ENCODE peak calls at places on chromosomes 13 and 19, in eight cellular contexts. Y is neural progenitor cell, B is GM23338, H is testis, A is Peyer's patch, Q is colonic mucosa, U is heart left ventricle, T is ascending aorta. M is an unnamed sample.
A peak's percentile ranks its signal among the peaks of the same experiment; 100 is the strongest.

GRCh38 chr13:28659611-28659970 is 661 bp downstream of the POMP start:
- DNase-seq in Y (no peak), B (no peak), H (no peak), A (no peak), Q (no peak), U (no peak), T (no peak), M (no peak)

GRCh38 chr19:46821512-46822359 is 28.9 kb downstream of the AP2S1 start:
- DNase-seq in Y (peak; percentile 16), B (no peak), H (no peak), A (no peak), Q (peak; percentile 58), U (peak; percentile 49), T (no peak), M (peak; percentile 58)

GRCh38 chr13:80048802-80049201 is 292.1 kb downstream of the SPRY2 start:
- DNase-seq in Y (peak; percentile 47), B (peak; percentile 38), H (peak; percentile 84), A (no peak), Q (peak; percentile 66), U (peak; percentile 90), T (peak; percentile 90), M (peak; percentile 64)

GRCh38 chr19:6711078-6711361 is 9.4 kb downstream of the C3 start:
- DNase-seq in Y (no peak), B (no peak), H (no peak), A (no peak), Q (no peak), U (no peak), T (no peak), M (no peak)

GRCh38 chr19:34712606-34713261 is 21.3 kb upstream of the ZNF181 start:
- DNase-seq in Y (peak; percentile 86), B (peak; percentile 93), H (peak; percentile 71), A (no peak), Q (peak; percentile 69), U (peak; percentile 30), T (no peak), M (peak; percentile 79)

GRCh38 chr13:97945342-97945741 is 8.1 kb upstream of the IPO5 start:
- DNase-seq in Y (no peak), B (no peak), H (no peak), A (no peak), Q (no peak), U (no peak), T (no peak), M (no peak)

GRCh38 chr19:12834418-12834943 is at the start of gene RTBDN:
- DNase-seq in Y (peak; percentile 50), B (peak; percentile 71), H (no peak), A (no peak), Q (no peak), U (no peak), T (no peak), M (peak; percentile 76)

GRCh38 chr19:55259540-55260210 is 858 bp upstream of the PPP6R1 start:
- DNase-seq in Y (no peak), B (peak; percentile 35), H (no peak), A (peak; percentile 58), Q (no peak), U (peak; percentile 47), T (no peak), M (peak; percentile 67)

GRCh38 chr13:107928762-107929161 is 286.6 kb downstream of the LIG4 start:
- DNase-seq in Y (no peak), B (no peak), H (no peak), A (no peak), Q (no peak), U (no peak), T (no peak), M (no peak)

GRCh38 chr13:26377038-26377437 is 123.1 kb downstream of the CDK8 start:
- DNase-seq in Y (peak; percentile 69), B (peak; percentile 81), H (no peak), A (no peak), Q (no peak), U (no peak), T (no peak), M (peak; percentile 81)

GRCh38 chr13:29897102-29897501 is 46.7 kb upstream of the UBL3 start:
- DNase-seq in Y (no peak), B (no peak), H (no peak), A (no peak), Q (no peak), U (no peak), T (no peak), M (no peak)

GRCh38 chr13:111906816-111907215 is 160.1 kb upstream of the SOX1 start:
- DNase-seq in Y (no peak), B (no peak), H (no peak), A (no peak), Q (no peak), U (no peak), T (no peak), M (peak; percentile 23)

GRCh38 chr19:10228393-10228792 is 2.7 kb downstream of the S1PR2 start:
- DNase-seq in Y (no peak), B (no peak), H (no peak), A (no peak), Q (no peak), U (no peak), T (no peak), M (no peak)

GRCh38 chr19:21604351-21604926 is 99.0 kb downstream of the ZNF429 start:
- DNase-seq in Y (peak; percentile 7), B (peak; percentile 95), H (no peak), A (no peak), Q (peak; percentile 27), U (no peak), T (no peak), M (peak; percentile 47)

GRCh38 chr13:92377396-92377795 is 849.2 kb upstream of the GPC6 start:
- DNase-seq in Y (no peak), B (no peak), H (no peak), A (no peak), Q (no peak), U (no peak), T (no peak), M (no peak)

GRCh38 chr19:43464089-43464775 is 1.2 kb downstream of the LYPD3 start:
- DNase-seq in Y (peak; percentile 84), B (no peak), H (peak; percentile 83), A (peak; percentile 84), Q (peak; percentile 84), U (peak; percentile 85), T (peak; percentile 27), M (no peak)

GRCh38 chr19:31548941-31549340 is 199.7 kb upstream of the TSHZ3 start:
- DNase-seq in Y (peak; percentile 42), B (peak; percentile 50), H (peak; percentile 53), A (no peak), Q (no peak), U (no peak), T (no peak), M (peak; percentile 72)

DNA sequence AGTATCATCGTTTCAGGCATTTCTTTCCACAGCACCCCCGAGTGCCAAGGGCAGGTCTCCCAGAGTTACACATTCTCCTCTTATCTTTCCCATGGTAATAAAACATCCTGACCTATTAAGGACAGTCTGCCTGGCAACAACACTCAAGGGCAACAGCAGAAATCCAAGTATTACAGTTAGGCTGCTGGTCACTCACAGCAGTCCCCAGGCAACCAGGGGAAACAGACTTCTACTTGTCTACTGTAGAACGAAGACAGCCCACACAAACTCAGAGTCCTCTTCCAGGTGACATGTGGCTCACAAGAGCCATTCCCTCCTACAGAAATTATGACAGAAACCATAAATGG is 24.3 kb downstream of the RCBTB1 start:
- DNase-seq in Y (no peak), B (no peak), H (no peak), A (no peak), Q (no peak), U (peak; percentile 42), T (no peak), M (no peak)
- H3K36me3 ChIP-seq in Y (peaks cover 6% of the 10 kb centered on the region), B (peaks cover 16% of the 10 kb centered on the region), H (no peaks in the 10 kb centered on the region), A (peaks cover 21% of the 10 kb centered on the region), Q (no peaks in the 10 kb centered on the region), U (peaks cover 51% of the 10 kb centered on the region), T (peaks cover 29% of the 10 kb centered on the region), M (peaks cover 53% of the 10 kb centered on the region)

GRCh38 chr19:1508507-1508856 is 4.3 kb downstream of the ADAMTSL5 start:
- DNase-seq in Y (no peak), B (no peak), H (no peak), A (no peak), Q (no peak), U (no peak), T (no peak), M (no peak)
- H3K27ac ChIP-seq in Y (no peak overlapping the region), B (no peak overlapping the region), H (peak overlapping the region; percentile 89), A (peak overlapping the region; percentile 71), Q (no peak overlapping the region), U (no peak overlapping the region), T (peak overlapping the region; percentile 96), M (no peak overlapping the region)

GRCh38 chr19:18488403-18488723 is 33.5 kb downstream of the ELL start:
- DNase-seq in Y (no peak), B (no peak), H (no peak), A (no peak), Q (no peak), U (no peak), T (no peak), M (no peak)

GRCh38 chr19:18487576-18488402 is 34.1 kb downstream of the ELL start:
- DNase-seq in Y (no peak), B (no peak), H (peak; percentile 74), A (no peak), Q (no peak), U (no peak), T (no peak), M (no peak)

GRCh38 chr19:18489627-18490184 is 32.2 kb downstream of the ELL start:
- DNase-seq in Y (no peak), B (no peak), H (no peak), A (no peak), Q (no peak), U (no peak), T (no peak), M (no peak)

GRCh38 chr19:18490719-18491118 is 31.2 kb downstream of the ELL start:
- DNase-seq in Y (no peak), B (no peak), H (no peak), A (no peak), Q (no peak), U (no peak), T (no peak), M (no peak)

GRCh38 chr19:18488838-18489626 is 32.8 kb downstream of the ELL start:
- DNase-seq in Y (peak; percentile 81), B (peak; percentile 85), H (peak; percentile 57), A (no peak), Q (no peak), U (peak; percentile 67), T (no peak), M (peak; percentile 89)
- TF ChIP-seq CTCF in Y (peak; percentile 59), B (peak; percentile 68), H (no peak), A (peak; percentile 40), Q (peak; percentile 14), U (no peak), T (peak; percentile 39), M (peak; percentile 75)

GRCh38 chr19:19634516-19635312 is 6.7 kb upstream of the LPAR2 start:
- DNase-seq in Y (no peak), B (no peak), H (no peak), A (no peak), Q (no peak), U (no peak), T (no peak), M (no peak)

GRCh38 chr19:19637186-19637522 is 6.3 kb downstream of the GMIP start:
- DNase-seq in Y (no peak), B (no peak), H (no peak), A (no peak), Q (no peak), U (no peak), T (no peak), M (no peak)

GRCh38 chr19:19637523-19638251 is 5.8 kb downstream of the GMIP start:
- DNase-seq in Y (no peak), B (peak; percentile 96), H (peak; percentile 40), A (no peak), Q (no peak), U (no peak), T (no peak), M (peak; percentile 93)

GRCh38 chr19:19635313-19635702 is 7.3 kb upstream of the LPAR2 start:
- DNase-seq in Y (no peak), B (no peak), H (no peak), A (no peak), Q (no peak), U (no peak), T (no peak), M (no peak)

GRCh38 chr19:19636573-19636972 is 6.9 kb downstream of the GMIP start:
- DNase-seq in Y (no peak), B (no peak), H (no peak), A (no peak), Q (no peak), U (no peak), T (no peak), M (no peak)
- H3K36me3 ChIP-seq in Y (no peaks in the 10 kb centered on the region), B (no peaks in the 10 kb centered on the region), H (no peaks in the 10 kb centered on the region), A (peaks cover 59% of the 10 kb centered on the region), Q (no peaks in the 10 kb centered on the region), U (peaks cover 10% of the 10 kb centered on the region), T (peaks cover 20% of the 10 kb centered on the region), M (peaks cover 30% of the 10 kb centered on the region)